ENCODE peak calls at places on chromosome 1, in seven cellular contexts. One of them, this sample, is unnamed.

GRCh38 chr1:224747578-224747977 is 131.5 kb downstream of the CNIH3 start:
- DNase-seq in BE2C: peak
- DNase-seq in kidney: no peak
- DNase-seq in GM23338: no peak
- DNase-seq in CD4-positive, alpha-beta T cell: no peak
- DNase-seq in mesothelial cell of epicardium: no peak
- DNase-seq in fibroblast of mammary gland: peak
- DNase-seq in this sample: no peak

GRCh38 chr1:26700711-26701110 is 4.9 kb downstream of the ARID1A start:
- DNase-seq in BE2C: no peak
- DNase-seq in kidney: no peak
- DNase-seq in GM23338: no peak
- DNase-seq in CD4-positive, alpha-beta T cell: no peak
- DNase-seq in mesothelial cell of epicardium: no peak
- DNase-seq in fibroblast of mammary gland: peak
- DNase-seq in this sample: no peak

GRCh38 chr1:234833646-234834045 is 223.7 kb upstream of the IRF2BP2 start:
- DNase-seq in BE2C: no peak
- DNase-seq in kidney: no peak
- DNase-seq in GM23338: no peak
- DNase-seq in CD4-positive, alpha-beta T cell: no peak
- DNase-seq in mesothelial cell of epicardium: no peak
- DNase-seq in fibroblast of mammary gland: no peak
- DNase-seq in this sample: no peak

GRCh38 chr1:50976111-50976889 is 6.3 kb downstream of the CDKN2C start:
- DNase-seq in BE2C: peak
- DNase-seq in kidney: no peak
- DNase-seq in GM23338: peak
- DNase-seq in CD4-positive, alpha-beta T cell: no peak
- DNase-seq in mesothelial cell of epicardium: no peak
- DNase-seq in fibroblast of mammary gland: no peak
- DNase-seq in this sample: no peak

GRCh38 chr1:3271866-3272265 is 182.6 kb upstream of the ARHGEF16 start:
- DNase-seq in BE2C: no peak
- DNase-seq in kidney: no peak
- DNase-seq in GM23338: no peak
- DNase-seq in CD4-positive, alpha-beta T cell: no peak
- DNase-seq in mesothelial cell of epicardium: no peak
- DNase-seq in fibroblast of mammary gland: no peak
- DNase-seq in this sample: no peak

GRCh38 chr1:160625725-160626498 is 20.9 kb downstream of the SLAMF1 start:
- DNase-seq in BE2C: no peak
- DNase-seq in kidney: no peak
- DNase-seq in GM23338: no peak
- DNase-seq in CD4-positive, alpha-beta T cell: peak
- DNase-seq in mesothelial cell of epicardium: no peak
- DNase-seq in fibroblast of mammary gland: no peak
- DNase-seq in this sample: no peak

GRCh38 chr1:154404984-154405761 is at the start of gene IL6R:
- DNase-seq in BE2C: peak
- DNase-seq in kidney: peak
- DNase-seq in GM23338: peak
- DNase-seq in CD4-positive, alpha-beta T cell: peak
- DNase-seq in mesothelial cell of epicardium: peak
- DNase-seq in fibroblast of mammary gland: peak
- DNase-seq in this sample: peak

GRCh38 chr1:82540006-82540405 is 739.3 kb downstream of the ADGRL2 start:
- DNase-seq in BE2C: no peak
- DNase-seq in kidney: no peak
- DNase-seq in GM23338: no peak
- DNase-seq in CD4-positive, alpha-beta T cell: no peak
- DNase-seq in mesothelial cell of epicardium: no peak
- DNase-seq in fibroblast of mammary gland: no peak
- DNase-seq in this sample: no peak

GRCh38 chr1:52423771-52424170 is 19.4 kb downstream of the PRPF38A start:
- DNase-seq in BE2C: no peak
- DNase-seq in kidney: no peak
- DNase-seq in GM23338: no peak
- DNase-seq in CD4-positive, alpha-beta T cell: peak
- DNase-seq in mesothelial cell of epicardium: no peak
- DNase-seq in fibroblast of mammary gland: no peak
- DNase-seq in this sample: no peak

GRCh38 chr1:91736146-91736998 is 149.6 kb downstream of the TGFBR3 start:
- DNase-seq in BE2C: no peak
- DNase-seq in kidney: no peak
- DNase-seq in GM23338: no peak
- DNase-seq in CD4-positive, alpha-beta T cell: no peak
- DNase-seq in mesothelial cell of epicardium: no peak
- DNase-seq in fibroblast of mammary gland: peak
- DNase-seq in this sample: no peak

GRCh38 chr1:172339840-172340239 is 80.6 kb upstream of the C1orf105 start:
- DNase-seq in BE2C: no peak
- DNase-seq in kidney: no peak
- DNase-seq in GM23338: no peak
- DNase-seq in CD4-positive, alpha-beta T cell: no peak
- DNase-seq in mesothelial cell of epicardium: no peak
- DNase-seq in fibroblast of mammary gland: peak
- DNase-seq in this sample: no peak

GRCh38 chr1:158204458-158204827 is 23.7 kb downstream of the CD1D start:
- DNase-seq in BE2C: no peak
- DNase-seq in kidney: no peak
- DNase-seq in GM23338: no peak
- DNase-seq in CD4-positive, alpha-beta T cell: no peak
- DNase-seq in mesothelial cell of epicardium: no peak
- DNase-seq in fibroblast of mammary gland: no peak
- DNase-seq in this sample: no peak

GRCh38 chr1:50620680-50621329 is 197.6 kb upstream of the DMRTA2 start:
- DNase-seq in BE2C: no peak
- DNase-seq in kidney: peak
- DNase-seq in GM23338: peak
- DNase-seq in CD4-positive, alpha-beta T cell: no peak
- DNase-seq in mesothelial cell of epicardium: no peak
- DNase-seq in fibroblast of mammary gland: peak
- DNase-seq in this sample: no peak

GRCh38 chr1:176434200-176434599 is 28.8 kb upstream of the PAPPA2 start:
- DNase-seq in BE2C: no peak
- DNase-seq in kidney: no peak
- DNase-seq in GM23338: no peak
- DNase-seq in CD4-positive, alpha-beta T cell: no peak
- DNase-seq in mesothelial cell of epicardium: no peak
- DNase-seq in fibroblast of mammary gland: no peak
- DNase-seq in this sample: no peak

GRCh38 chr1:198153804-198154203 is 3.0 kb upstream of the NEK7 start:
- DNase-seq in BE2C: no peak
- DNase-seq in kidney: no peak
- DNase-seq in GM23338: no peak
- DNase-seq in CD4-positive, alpha-beta T cell: no peak
- DNase-seq in mesothelial cell of epicardium: no peak
- DNase-seq in fibroblast of mammary gland: no peak
- DNase-seq in this sample: no peak

GRCh38 chr1:171707583-171707982 is 34.3 kb downstream of the VAMP4 start:
- DNase-seq in BE2C: no peak
- DNase-seq in kidney: no peak
- DNase-seq in GM23338: no peak
- DNase-seq in CD4-positive, alpha-beta T cell: no peak
- DNase-seq in mesothelial cell of epicardium: no peak
- DNase-seq in fibroblast of mammary gland: peak
- DNase-seq in this sample: no peak

GRCh38 chr1:175481126-175482071 is 262.0 kb downstream of the TNR start:
- DNase-seq in BE2C: no peak
- DNase-seq in kidney: no peak
- DNase-seq in GM23338: peak
- DNase-seq in CD4-positive, alpha-beta T cell: no peak
- DNase-seq in mesothelial cell of epicardium: no peak
- DNase-seq in fibroblast of mammary gland: peak
- DNase-seq in this sample: no peak

GRCh38 chr1:6075747-6076146 is 30.1 kb downstream of the KCNAB2 start:
- DNase-seq in BE2C: no peak
- DNase-seq in kidney: no peak
- DNase-seq in GM23338: no peak
- DNase-seq in CD4-positive, alpha-beta T cell: no peak
- DNase-seq in mesothelial cell of epicardium: no peak
- DNase-seq in fibroblast of mammary gland: peak
- DNase-seq in this sample: no peak

GRCh38 chr1:50080904-50081586 is 27.7 kb upstream of the ELAVL4 start:
- DNase-seq in BE2C: peak
- DNase-seq in kidney: no peak
- DNase-seq in GM23338: peak
- DNase-seq in CD4-positive, alpha-beta T cell: no peak
- DNase-seq in mesothelial cell of epicardium: no peak
- DNase-seq in fibroblast of mammary gland: no peak
- DNase-seq in this sample: peak

GRCh38 chr1:24383381-24383940 is 30.1 kb downstream of the STPG1 start:
- DNase-seq in BE2C: no peak
- DNase-seq in kidney: no peak
- DNase-seq in GM23338: no peak
- DNase-seq in CD4-positive, alpha-beta T cell: no peak
- DNase-seq in mesothelial cell of epicardium: no peak
- DNase-seq in fibroblast of mammary gland: no peak
- DNase-seq in this sample: no peak

GRCh38 chr1:211579434-211580302 is 707 bp upstream of the SLC30A1 start:
- DNase-seq in BE2C: peak
- DNase-seq in kidney: peak
- DNase-seq in GM23338: peak
- DNase-seq in CD4-positive, alpha-beta T cell: peak
- DNase-seq in mesothelial cell of epicardium: no peak
- DNase-seq in fibroblast of mammary gland: no peak
- DNase-seq in this sample: no peak

GRCh38 chr1:46410156-46411009 is 16.3 kb downstream of the FAAH start:
- DNase-seq in BE2C: no peak
- DNase-seq in kidney: no peak
- DNase-seq in GM23338: no peak
- DNase-seq in CD4-positive, alpha-beta T cell: no peak
- DNase-seq in mesothelial cell of epicardium: no peak
- DNase-seq in fibroblast of mammary gland: peak
- DNase-seq in this sample: no peak

GRCh38 chr1:76040327-76040868 is 34.1 kb upstream of the ST6GALNAC3 start:
- DNase-seq in BE2C: no peak
- DNase-seq in kidney: no peak
- DNase-seq in GM23338: peak
- DNase-seq in CD4-positive, alpha-beta T cell: no peak
- DNase-seq in mesothelial cell of epicardium: peak
- DNase-seq in fibroblast of mammary gland: no peak
- DNase-seq in this sample: no peak

GRCh38 chr1:53066433-53066832 is 4.4 kb downstream of the PODN start:
- DNase-seq in BE2C: no peak
- DNase-seq in kidney: no peak
- DNase-seq in GM23338: no peak
- DNase-seq in CD4-positive, alpha-beta T cell: no peak
- DNase-seq in mesothelial cell of epicardium: no peak
- DNase-seq in fibroblast of mammary gland: no peak
- DNase-seq in this sample: no peak

GRCh38 chr1:185393821-185394220 is 76.8 kb upstream of the IVNS1ABP start:
- DNase-seq in BE2C: no peak
- DNase-seq in kidney: no peak
- DNase-seq in GM23338: no peak
- DNase-seq in CD4-positive, alpha-beta T cell: no peak
- DNase-seq in mesothelial cell of epicardium: no peak
- DNase-seq in fibroblast of mammary gland: no peak
- DNase-seq in this sample: no peak

GRCh38 chr1:209850342-209850979 is 22.7 kb downstream of the UTP25 start:
- DNase-seq in BE2C: peak
- DNase-seq in kidney: no peak
- DNase-seq in GM23338: peak
- DNase-seq in CD4-positive, alpha-beta T cell: peak
- DNase-seq in mesothelial cell of epicardium: peak
- DNase-seq in fibroblast of mammary gland: peak
- DNase-seq in this sample: peak

GRCh38 chr1:209616366-209617046 is 33.0 kb downstream of the CAMK1G start:
- DNase-seq in BE2C: no peak
- DNase-seq in kidney: no peak
- DNase-seq in GM23338: no peak
- DNase-seq in CD4-positive, alpha-beta T cell: no peak
- DNase-seq in mesothelial cell of epicardium: no peak
- DNase-seq in fibroblast of mammary gland: no peak
- DNase-seq in this sample: no peak

GRCh38 chr1:47708658-47709301 is 270.9 kb downstream of the FOXD2 start:
- DNase-seq in BE2C: no peak
- DNase-seq in kidney: no peak
- DNase-seq in GM23338: peak
- DNase-seq in CD4-positive, alpha-beta T cell: no peak
- DNase-seq in mesothelial cell of epicardium: no peak
- DNase-seq in fibroblast of mammary gland: no peak
- DNase-seq in this sample: peak

GRCh38 chr1:185279571-185279970 is 37.5 kb downstream of the IVNS1ABP start:
- DNase-seq in BE2C: no peak
- DNase-seq in kidney: no peak
- DNase-seq in GM23338: no peak
- DNase-seq in CD4-positive, alpha-beta T cell: no peak
- DNase-seq in mesothelial cell of epicardium: no peak
- DNase-seq in fibroblast of mammary gland: peak
- DNase-seq in this sample: no peak

DNA sequence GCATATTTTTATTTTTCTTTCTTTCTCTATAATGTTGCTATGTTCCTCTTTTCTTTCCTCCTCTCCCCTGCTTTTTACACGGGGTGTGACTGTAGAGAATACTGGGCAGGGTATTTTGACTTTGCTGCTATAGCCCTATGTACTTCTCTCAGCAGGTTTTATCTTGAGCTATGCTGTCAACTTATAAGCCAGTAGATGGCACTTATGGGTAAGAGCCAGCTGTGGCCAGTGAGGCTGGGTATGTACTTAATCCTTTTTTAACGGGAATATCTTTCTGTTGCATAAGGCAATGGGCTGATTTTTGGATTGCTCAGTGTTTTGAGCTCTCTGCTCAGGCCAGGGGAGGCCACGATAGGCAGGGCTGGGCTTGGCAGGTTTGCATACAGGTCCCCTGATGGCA is 99.0 kb downstream of the KCNK2 start:
- DNase-seq in BE2C: no peak
- DNase-seq in kidney: no peak
- DNase-seq in GM23338: peak
- DNase-seq in CD4-positive, alpha-beta T cell: no peak
- DNase-seq in mesothelial cell of epicardium: no peak
- DNase-seq in fibroblast of mammary gland: no peak
- DNase-seq in this sample: no peak
- TF ChIP-seq CTCF in BE2C: peak
- TF ChIP-seq CTCF in kidney: no peak
- TF ChIP-seq CTCF in GM23338: peak
- TF ChIP-seq CTCF in CD4-positive, alpha-beta T cell: no peak
- TF ChIP-seq CTCF in mesothelial cell of epicardium: no peak
- TF ChIP-seq CTCF in fibroblast of mammary gland: no peak
- TF ChIP-seq CTCF in this sample: no peak

GRCh38 chr1:17802164-17802563 is 47.0 kb downstream of the ACTL8 start:
- DNase-seq in BE2C: no peak
- DNase-seq in kidney: no peak
- DNase-seq in GM23338: no peak
- DNase-seq in CD4-positive, alpha-beta T cell: no peak
- DNase-seq in mesothelial cell of epicardium: no peak
- DNase-seq in fibroblast of mammary gland: peak
- DNase-seq in this sample: no peak
- TF ChIP-seq CTCF in BE2C: no peak
- TF ChIP-seq CTCF in kidney: no peak
- TF ChIP-seq CTCF in GM23338: no peak
- TF ChIP-seq CTCF in CD4-positive, alpha-beta T cell: no peak
- TF ChIP-seq CTCF in mesothelial cell of epicardium: no peak
- TF ChIP-seq CTCF in fibroblast of mammary gland: no peak
- TF ChIP-seq CTCF in this sample: no peak

GRCh38 chr1:167439301-167439988 is 78.9 kb downstream of the CD247 start:
- DNase-seq in BE2C: peak
- DNase-seq in kidney: no peak
- DNase-seq in GM23338: peak
- DNase-seq in CD4-positive, alpha-beta T cell: peak
- DNase-seq in mesothelial cell of epicardium: peak
- DNase-seq in fibroblast of mammary gland: peak
- DNase-seq in this sample: peak
- TF ChIP-seq CTCF in BE2C: peak
- TF ChIP-seq CTCF in kidney: no peak
- TF ChIP-seq CTCF in GM23338: peak
- TF ChIP-seq CTCF in CD4-positive, alpha-beta T cell: no peak
- TF ChIP-seq CTCF in mesothelial cell of epicardium: no peak
- TF ChIP-seq CTCF in fibroblast of mammary gland: peak
- TF ChIP-seq CTCF in this sample: no peak

GRCh38 chr1:22658385-22659163 is 5.5 kb downstream of the C1QB start:
- DNase-seq in BE2C: no peak
- DNase-seq in kidney: no peak
- DNase-seq in GM23338: no peak
- DNase-seq in CD4-positive, alpha-beta T cell: no peak
- DNase-seq in mesothelial cell of epicardium: no peak
- DNase-seq in fibroblast of mammary gland: no peak
- DNase-seq in this sample: no peak
- TF ChIP-seq CTCF in BE2C: peak
- TF ChIP-seq CTCF in kidney: no peak
- TF ChIP-seq CTCF in GM23338: peak
- TF ChIP-seq CTCF in CD4-positive, alpha-beta T cell: no peak
- TF ChIP-seq CTCF in mesothelial cell of epicardium: no peak
- TF ChIP-seq CTCF in fibroblast of mammary gland: no peak
- TF ChIP-seq CTCF in this sample: peak

This sample was measured in glutamatergic neuron.